ENCODE peak calls at places on chromosome 13, in five cellular contexts. W is kidney tubule cell; H is T1000; M is T-helper 2 cell treated with Interferon-gamma antibody and Interleukin-4, amounts not matched to agents 5 μg/mL and 100 μg/mL, for 36 hours; E is stimulated activated CD4-positive, alpha-beta T cell treated with anti-CD3 and anti-CD28 coated beads, TNF-alpha, amount 100 ng/mL, for 4 hours. L is an unnamed sample.

GRCh38 chr13:112911285-112911701 is 57.7 kb upstream of the MCF2L start:
- DNase-seq in W (no peak), H (no peak), M (no peak), E (no peak), L (no peak)

GRCh38 chr13:21218351-21219043 is 42.0 kb downstream of the MRPL57 start:
- DNase-seq in W (no peak), H (no peak), M (peak), E (no peak), L (no peak)

GRCh38 chr13:44431150-44431549 is 57.5 kb downstream of the SERP2 start:
- DNase-seq in W (no peak), H (no peak), M (no peak), E (no peak), L (no peak)

GRCh38 chr13:113152894-113153809 is 5.3 kb upstream of the PROZ start:
- DNase-seq in W (peak), H (no peak), M (no peak), E (peak), L (no peak)

GRCh38 chr13:110354715-110355473 is 47.8 kb downstream of the COL4A2 start:
- DNase-seq in W (no peak), H (no peak), M (no peak), E (no peak), L (peak)

GRCh38 chr13:102276479-102276878 is 125.4 kb downstream of the FGF14 start:
- DNase-seq in W (no peak), H (no peak), M (no peak), E (no peak), L (no peak)

GRCh38 chr13:33657274-33657673 is 160.7 kb upstream of the RFC3 start:
- DNase-seq in W (no peak), H (no peak), M (no peak), E (no peak), L (no peak)

GRCh38 chr13:93420887-93421286 is 194.3 kb downstream of the GPC6 start:
- DNase-seq in W (no peak), H (no peak), M (no peak), E (no peak), L (no peak)